ENCODE peak calls at places on chromosomes 4 and X, in ten cellular contexts. Z, U, H, N, M, Y, J, I, P and X are unnamed samples. For H3K4me1 and H3K9me3, the result is how much of the 10 kb centered on the place peaks cover.

GRCh38 chr4:24273148-24273547 is 311.2 kb downstream of the DHX15 start:
- DNase-seq in Z (no peak), U (no peak), H (no peak), N (no peak), M (no peak), Y (no peak), J (no peak), I (no peak), P (no peak), X (no peak)

GRCh38 chrX:112341598-112341997 is 259.0 kb upstream of the TRPC5 start:
- DNase-seq in Z (no peak), U (no peak), H (no peak), N (no peak), M (no peak), Y (no peak), J (no peak), I (peak), P (no peak), X (no peak)

GRCh38 chr4:157739237-157739636 is 433.6 kb downstream of the GASK1B start:
- DNase-seq in Z (no peak), U (peak), H (no peak), N (no peak), M (no peak), Y (no peak), J (no peak), I (peak), P (no peak), X (no peak)

GRCh38 chr4:118154643-118155042 is 120.4 kb downstream of the NDST3 start:
- DNase-seq in Z (no peak), U (no peak), H (no peak), N (no peak), M (no peak), Y (no peak), J (no peak), I (peak), P (no peak), X (no peak)

GRCh38 chrX:34275710-34276109 is 143.6 kb upstream of the FAM47A start:
- DNase-seq in Z (no peak), U (no peak), H (peak), N (no peak), M (no peak), Y (no peak), J (no peak), I (no peak), P (no peak), X (no peak)

GRCh38 chr4:161287678-161288352 is 876.0 kb downstream of the FSTL5 start:
- DNase-seq in Z (no peak), U (no peak), H (no peak), N (no peak), M (no peak), Y (no peak), J (no peak), I (no peak), P (no peak), X (no peak)

GRCh38 chr4:24013666-24014422 is 124.0 kb upstream of the PPARGC1A start:
- DNase-seq in Z (no peak), U (no peak), H (no peak), N (no peak), M (no peak), Y (no peak), J (no peak), I (no peak), P (no peak), X (no peak)

GRCh38 chr4:1772869-1773538 is 20.1 kb upstream of the FGFR3 start:
- DNase-seq in Z (no peak), U (no peak), H (no peak), N (no peak), M (no peak), Y (no peak), J (no peak), I (no peak), P (no peak), X (no peak)

GRCh38 chrX:148811236-148811635 is 310.8 kb downstream of the AFF2 start:
- DNase-seq in Z (no peak), U (peak), H (no peak), N (no peak), M (no peak), Y (no peak), J (no peak), I (peak), P (no peak), X (no peak)

GRCh38 chr4:176266026-176266425 is 3.0 kb downstream of the ASB5 start:
- DNase-seq in Z (no peak), U (no peak), H (no peak), N (no peak), M (no peak), Y (no peak), J (no peak), I (no peak), P (no peak), X (no peak)

GRCh38 chr4:95013236-95013635 is 255.5 kb downstream of the BMPR1B start:
- DNase-seq in Z (no peak), U (no peak), H (peak), N (no peak), M (no peak), Y (no peak), J (no peak), I (no peak), P (no peak), X (no peak)

GRCh38 chr4:184331155-184331995 is 113.7 kb upstream of the ENPP6 start:
- DNase-seq in Z (peak), U (no peak), H (no peak), N (no peak), M (no peak), Y (no peak), J (peak), I (no peak), P (no peak), X (peak)
- H3K27ac ChIP-seq in Z (no peak), U (no peak), H (no peak), N (peak), M (no peak), Y (peak), J (peak), I (no peak), P (no peak), X (peak)

GRCh38 chr4:8227771-8228318 is 28.8 kb downstream of the SH3TC1 start:
- DNase-seq in Z (no peak), U (no peak), H (no peak), N (no peak), M (no peak), Y (no peak), J (no peak), I (no peak), P (no peak), X (no peak)
- H3K4me1 ChIP-seq in Z (under half), U (under half), H (under half), N (under half), M (under half), Y (under half), J (under half), I (under half), P (half or more), X (under half)

DNA sequence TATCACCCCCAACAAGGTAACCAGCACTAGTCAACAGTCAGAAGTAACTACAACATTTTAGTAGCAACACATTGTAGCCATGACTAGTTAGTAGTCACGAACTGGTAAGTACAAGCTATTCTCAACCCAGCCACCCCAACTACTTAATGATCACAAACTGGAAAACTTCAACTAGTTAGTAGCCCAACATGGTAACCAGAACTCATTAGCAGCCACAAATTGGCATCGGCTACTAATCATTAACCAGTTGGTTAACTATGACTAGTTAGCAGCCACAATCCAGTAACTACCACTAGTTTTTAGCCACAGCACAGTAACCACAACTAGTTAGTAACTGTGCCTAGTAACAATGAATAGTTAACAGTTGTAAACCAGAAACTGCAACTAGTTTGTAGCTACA is 385.1 kb upstream of the CXorf51B start:
- DNase-seq in Z (no peak), U (no peak), H (no peak), N (no peak), M (no peak), Y (no peak), J (no peak), I (no peak), P (no peak), X (no peak)
- H3K9me3 ChIP-seq in Z (under half), U (under half), H (under half), N (under half), M (under half), Y (under half), J (under half), I (under half), P (under half), X (under half)

GRCh38 chrX:72554448-72555140 is 18.0 kb downstream of the HDAC8 start:
- DNase-seq in Z (peak), U (peak), H (peak), N (no peak), M (peak), Y (no peak), J (no peak), I (no peak), P (no peak), X (no peak)
- H3K27ac ChIP-seq in Z (no peak), U (peak), H (peak), N (no peak), M (no peak), Y (no peak), J (no peak), I (no peak), P (no peak), X (no peak)

GRCh38 chr4:3303445-3303824 is 10.6 kb downstream of the RGS12 start:
- DNase-seq in Z (peak), U (no peak), H (no peak), N (no peak), M (no peak), Y (no peak), J (no peak), I (no peak), P (no peak), X (no peak)
- H3K4me1 ChIP-seq in Z (under half), U (half or more), H (half or more), N (half or more), M (under half), Y (half or more), J (under half), I (under half), P (half or more), X (under half)

DNA sequence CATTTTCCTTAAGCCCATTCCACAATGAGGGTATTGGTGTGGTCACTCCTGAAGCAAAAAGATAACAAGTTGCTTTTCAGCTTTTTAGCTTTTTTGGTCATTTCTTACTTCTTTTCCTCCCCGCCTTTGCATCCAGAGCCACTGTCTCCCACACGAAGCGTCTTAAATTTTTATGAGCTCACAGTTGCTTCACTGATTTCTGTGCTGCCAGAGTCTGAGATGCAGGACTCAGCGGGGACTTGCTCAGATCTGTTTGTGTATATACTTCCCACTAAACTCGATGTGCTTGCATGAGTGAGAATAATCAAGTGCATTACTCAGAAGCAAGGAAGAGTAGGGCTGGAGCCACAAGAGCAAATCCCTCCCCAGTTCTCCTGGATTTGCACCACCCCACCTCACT is 80.2 kb upstream of the FHL1 start:
- DNase-seq in Z (no peak), U (no peak), H (no peak), N (no peak), M (no peak), Y (no peak), J (no peak), I (no peak), P (no peak), X (no peak)
- H3K9me3 ChIP-seq in Z (under half), U (under half), H (under half), N (under half), M (under half), Y (under half), J (under half), I (under half), P (under half), X (under half)

GRCh38 chrX:153732406-153732805 is 7.8 kb downstream of the ABCD1 start:
- DNase-seq in Z (no peak), U (no peak), H (no peak), N (no peak), M (no peak), Y (no peak), J (no peak), I (peak), P (no peak), X (no peak)

GRCh38 chrX:153733651-153734240 is 9.1 kb downstream of the ABCD1 start:
- DNase-seq in Z (no peak), U (no peak), H (no peak), N (no peak), M (no peak), Y (no peak), J (no peak), I (no peak), P (no peak), X (no peak)

GRCh38 chrX:153728951-153729631 is 4.4 kb downstream of the ABCD1 start:
- DNase-seq in Z (no peak), U (no peak), H (no peak), N (no peak), M (no peak), Y (no peak), J (no peak), I (no peak), P (no peak), X (no peak)

GRCh38 chrX:153731845-153732215 is 7.2 kb downstream of the ABCD1 start:
- DNase-seq in Z (no peak), U (no peak), H (no peak), N (no peak), M (no peak), Y (no peak), J (no peak), I (no peak), P (no peak), X (no peak)

GRCh38 chrX:153731117-153731844 is 6.6 kb downstream of the ABCD1 start:
- DNase-seq in Z (no peak), U (peak), H (no peak), N (no peak), M (no peak), Y (no peak), J (no peak), I (peak), P (no peak), X (no peak)
- H3K27ac ChIP-seq in Z (no peak), U (no peak), H (no peak), N (no peak), M (no peak), Y (no peak), J (no peak), I (no peak), P (no peak), X (no peak)

GRCh38 chr4:116639070-116639577 is 446.3 kb downstream of the TRAM1L1 start:
- DNase-seq in Z (no peak), U (no peak), H (no peak), N (no peak), M (no peak), Y (no peak), J (no peak), I (no peak), P (no peak), X (no peak)
- H3K4me1 ChIP-seq in Z (under half), U (under half), H (under half), N (under half), M (under half), Y (under half), J (under half), I (under half), P (under half), X (under half)

DNA sequence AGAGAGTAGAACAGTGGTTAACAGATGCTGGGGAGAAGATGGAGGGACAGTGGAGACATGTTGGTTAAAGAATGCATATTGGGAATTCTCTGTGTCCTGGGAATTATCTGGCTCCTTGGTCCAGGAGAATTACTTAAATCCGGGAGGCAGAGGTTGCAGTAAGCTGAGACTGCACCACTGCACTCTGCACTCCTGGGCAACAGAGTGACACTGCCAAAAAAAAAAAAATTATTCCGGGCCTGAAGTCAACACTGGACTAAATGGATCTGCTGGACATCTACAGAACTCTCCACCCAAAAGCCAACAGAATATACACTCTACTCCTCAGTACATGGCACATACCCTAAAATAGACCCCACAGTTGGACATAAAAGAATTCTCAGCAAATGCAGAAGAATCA is 400.0 kb upstream of the CXorf51B start:
- DNase-seq in Z (no peak), U (no peak), H (no peak), N (no peak), M (no peak), Y (no peak), J (no peak), I (no peak), P (no peak), X (no peak)
- H3K9me3 ChIP-seq in Z (under half), U (under half), H (under half), N (under half), M (under half), Y (under half), J (under half), I (under half), P (under half), X (under half)

DNA sequence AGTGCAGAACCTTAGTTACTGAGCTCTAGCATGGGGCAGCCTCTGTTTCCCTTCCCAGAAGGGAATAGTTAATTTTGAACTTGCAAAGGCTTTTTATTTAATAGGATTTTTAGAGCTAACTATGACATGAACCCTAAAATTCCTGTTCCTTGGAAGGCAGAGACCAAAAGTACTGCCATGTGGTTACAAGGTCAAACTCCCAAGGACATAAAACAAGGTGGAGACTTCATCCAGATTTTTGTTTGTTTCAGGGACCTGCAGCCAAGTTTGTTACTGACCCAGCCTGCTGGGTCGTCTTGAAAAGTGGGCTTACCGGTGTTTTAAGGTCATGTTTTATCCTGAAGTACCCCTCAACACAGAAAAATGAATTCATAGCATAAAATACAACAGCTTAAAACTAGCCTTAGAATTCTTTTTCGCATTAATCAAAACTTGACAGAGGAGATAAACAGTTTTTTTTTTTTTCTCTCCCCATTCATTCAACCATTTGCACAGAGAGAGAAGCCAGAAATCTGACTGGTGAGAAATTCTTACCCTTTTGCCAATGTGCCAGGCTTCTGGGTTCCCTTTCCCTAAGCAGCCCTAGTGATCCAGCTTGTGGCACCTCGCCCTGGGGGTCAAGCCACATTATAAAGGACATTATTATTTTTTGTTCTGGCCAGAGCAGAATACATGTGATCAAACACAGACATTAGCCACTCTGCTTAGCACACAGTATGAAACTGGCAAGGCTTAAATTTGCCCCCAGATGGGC is 21.5 kb upstream of the GRPEL1 start:
- DNase-seq in Z (no peak), U (no peak), H (no peak), N (no peak), M (no peak), Y (no peak), J (no peak), I (no peak), P (no peak), X (no peak)
- H3K27ac ChIP-seq in Z (no peak), U (no peak), H (no peak), N (no peak), M (no peak), Y (no peak), J (no peak), I (no peak), P (no peak), X (no peak)